ENCODE peak calls at places on chromosomes 5 and 9, in four cellular contexts. One of them, this sample, is unnamed.

GRCh38 chr5:72855821-72856220 is 39.4 kb downstream of the TNPO1 start:
- DNase-seq in K562: no peak
- DNase-seq in GM23248: peak; percentile 39
- DNase-seq in A549: no peak
- DNase-seq in this sample: no peak

GRCh38 chr5:163248333-163248732 is 189.1 kb upstream of the CCNG1 start:
- DNase-seq in K562: no peak
- DNase-seq in A549: no peak
- DNase-seq in GM23248: no peak
- DNase-seq in this sample: no peak

GRCh38 chr5:75617746-75618352 is 6.6 kb downstream of the ANKDD1B start:
- DNase-seq in GM23248: no peak
- DNase-seq in K562: no peak
- DNase-seq in A549: no peak
- DNase-seq in this sample: no peak

GRCh38 chr5:122151640-122152039 is 22.3 kb downstream of the ZNF474 start:
- DNase-seq in GM23248: peak; percentile 92
- DNase-seq in K562: no peak
- DNase-seq in A549: no peak
- DNase-seq in this sample: no peak

GRCh38 chr5:127561254-127561653 is 43.8 kb downstream of the PRRC1 start:
- DNase-seq in A549: no peak
- DNase-seq in K562: no peak
- DNase-seq in GM23248: peak; percentile 75
- DNase-seq in this sample: no peak

GRCh38 chr9:136021891-136022681 is 60.9 kb upstream of the UBAC1 start:
- DNase-seq in GM23248: no peak
- DNase-seq in A549: no peak
- DNase-seq in K562: no peak
- DNase-seq in this sample: peak; percentile 12

GRCh38 chr9:36959681-36960574 is 74.1 kb downstream of the PAX5 start:
- DNase-seq in A549: no peak
- DNase-seq in K562: no peak
- DNase-seq in GM23248: no peak
- DNase-seq in this sample: no peak

GRCh38 chr9:127539982-127540663 is 72.0 kb upstream of the STXBP1 start:
- DNase-seq in K562: no peak
- DNase-seq in A549: no peak
- DNase-seq in GM23248: no peak
- DNase-seq in this sample: no peak

GRCh38 chr5:141186897-141187512 is at the start of gene PCDHB9:
- DNase-seq in K562: peak; percentile 13
- DNase-seq in GM23248: peak; percentile 77
- DNase-seq in A549: no peak
- DNase-seq in this sample: no peak

GRCh38 chr9:133994359-133995011 is 2.4 kb upstream of the VAV2 start:
- DNase-seq in A549: peak; percentile 86
- DNase-seq in GM23248: peak; percentile 80
- DNase-seq in K562: peak; percentile 84
- DNase-seq in this sample: peak; percentile 69

GRCh38 chr5:158519433-158520025 is 580.2 kb downstream of the EBF1 start:
- DNase-seq in GM23248: no peak
- DNase-seq in K562: no peak
- DNase-seq in A549: no peak
- DNase-seq in this sample: no peak

GRCh38 chr5:112006721-112007120 is 249.7 kb upstream of the NREP start:
- DNase-seq in K562: no peak
- DNase-seq in GM23248: peak; percentile 61
- DNase-seq in A549: no peak
- DNase-seq in this sample: no peak

GRCh38 chr9:34025062-34025461 is 23.6 kb downstream of the UBAP2 start:
- DNase-seq in K562: no peak
- DNase-seq in A549: no peak
- DNase-seq in GM23248: peak; percentile 7
- DNase-seq in this sample: no peak

GRCh38 chr9:108671156-108671555 is 184.6 kb downstream of the ACTL7B start:
- DNase-seq in GM23248: peak; percentile 65
- DNase-seq in A549: peak; percentile 37
- DNase-seq in K562: peak; percentile 23
- DNase-seq in this sample: no peak

GRCh38 chr5:63961125-63961597 is 1.1 kb downstream of the HTR1A start:
- DNase-seq in GM23248: no peak
- DNase-seq in A549: no peak
- DNase-seq in K562: no peak
- DNase-seq in this sample: no peak

GRCh38 chr5:174327317-174327864 is 281.9 kb downstream of the NSG2 start:
- DNase-seq in K562: peak; percentile 82
- DNase-seq in GM23248: peak; percentile 80
- DNase-seq in A549: peak; percentile 83
- DNase-seq in this sample: no peak

GRCh38 chr5:5481206-5481605 is 58.7 kb downstream of the ICE1 start:
- DNase-seq in A549: no peak
- DNase-seq in K562: no peak
- DNase-seq in GM23248: no peak
- DNase-seq in this sample: no peak

GRCh38 chr9:132032584-132032945 is 47.1 kb downstream of the MED27 start:
- DNase-seq in GM23248: no peak
- DNase-seq in K562: no peak
- DNase-seq in A549: no peak
- DNase-seq in this sample: no peak

GRCh38 chr5:139138790-139139189 is 59.4 kb downstream of the SIL1 start:
- DNase-seq in K562: no peak
- DNase-seq in A549: no peak
- DNase-seq in GM23248: peak; percentile 67
- DNase-seq in this sample: no peak

GRCh38 chr5:11483630-11484029 is 420.6 kb downstream of the CTNND2 start:
- DNase-seq in GM23248: peak; percentile 4
- DNase-seq in K562: no peak
- DNase-seq in A549: no peak
- DNase-seq in this sample: no peak

GRCh38 chr5:167012281-167013034 is 1279.0 kb upstream of the WWC1 start:
- DNase-seq in A549: no peak
- DNase-seq in K562: no peak
- DNase-seq in GM23248: no peak
- DNase-seq in this sample: no peak

GRCh38 chr9:11192993-11193392 is 580.2 kb upstream of the PTPRD start:
- DNase-seq in K562: no peak
- DNase-seq in GM23248: no peak
- DNase-seq in A549: no peak
- DNase-seq in this sample: no peak

GRCh38 chr9:7186175-7186574 is 428.4 kb downstream of the KDM4C start:
- DNase-seq in GM23248: peak; percentile 18
- DNase-seq in K562: peak; percentile 23
- DNase-seq in A549: no peak
- DNase-seq in this sample: no peak

GRCh38 chr5:72394688-72395087 is 74.5 kb downstream of the PTCD2 start:
- DNase-seq in A549: no peak
- DNase-seq in K562: no peak
- DNase-seq in GM23248: peak; percentile 21
- DNase-seq in this sample: no peak

DNA sequence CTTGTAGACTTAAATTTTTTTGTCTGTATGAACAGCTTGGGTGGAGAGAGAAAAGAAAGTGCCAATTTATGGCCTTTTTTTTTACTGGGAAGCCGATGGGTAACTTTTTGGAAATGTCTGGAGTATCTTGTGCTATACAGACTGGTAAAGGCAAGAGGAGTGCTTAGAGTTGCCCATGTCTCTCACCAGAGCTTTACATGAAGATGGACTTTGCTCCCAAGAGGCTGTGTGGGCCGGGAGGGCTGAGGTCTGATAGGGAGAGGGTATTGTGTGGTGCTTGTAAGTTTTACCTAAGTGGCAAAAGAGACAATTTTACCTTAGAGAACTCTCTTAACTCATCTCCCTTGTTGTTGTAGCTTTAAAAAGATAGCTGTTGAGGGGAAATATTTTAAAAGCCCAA is 203.2 kb downstream of the SEMA6A start:
- DNase-seq in GM23248: no peak
- DNase-seq in A549: no peak
- DNase-seq in K562: no peak
- DNase-seq in this sample: no peak
- H3K27ac ChIP-seq in GM23248: no peak overlapping the region
- H3K27ac ChIP-seq in A549: no peak overlapping the region
- H3K27ac ChIP-seq in K562: no peak overlapping the region
- H3K27ac ChIP-seq in this sample: peak overlapping the region; percentile 56

GRCh38 chr9:84556556-84556955 is 113.0 kb upstream of the NTRK2 start:
- DNase-seq in GM23248: no peak
- DNase-seq in K562: no peak
- DNase-seq in A549: no peak
- DNase-seq in this sample: no peak

GRCh38 chr9:84557751-84558150 is 111.8 kb upstream of the NTRK2 start:
- DNase-seq in GM23248: no peak
- DNase-seq in K562: no peak
- DNase-seq in A549: no peak
- DNase-seq in this sample: no peak

DNA sequence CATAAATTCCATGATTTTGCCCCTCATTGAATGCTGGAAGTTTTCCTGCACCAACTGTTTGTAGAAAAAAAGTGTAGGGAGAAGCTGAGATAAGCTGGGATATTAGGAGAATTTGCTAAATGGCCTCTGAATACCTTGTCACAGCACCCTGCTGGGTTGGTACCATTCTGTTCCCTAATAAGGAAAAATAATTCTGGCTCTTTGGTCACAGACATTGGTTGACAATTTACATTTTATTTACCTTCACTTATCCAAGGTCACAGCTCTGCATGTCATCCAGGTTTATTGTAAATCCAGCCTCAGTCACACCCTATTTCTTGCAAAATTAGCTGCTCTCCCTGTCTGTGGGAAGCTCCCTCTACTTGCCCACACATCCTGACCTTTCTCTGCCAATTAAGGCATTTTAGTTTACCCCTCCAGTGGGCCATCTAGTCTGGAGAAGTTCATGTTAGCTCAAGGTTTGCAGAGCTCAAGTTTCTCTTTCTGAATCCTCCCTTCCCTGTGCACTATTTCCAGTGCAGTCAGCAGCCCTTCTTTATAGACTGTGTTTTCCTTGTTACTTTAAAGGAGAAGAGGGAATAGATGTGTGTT is 115.4 kb upstream of the NTRK2 start:
- DNase-seq in K562: no peak
- DNase-seq in GM23248: no peak
- DNase-seq in A549: no peak
- DNase-seq in this sample: no peak
- H3K27ac ChIP-seq in K562: no peak overlapping the region
- H3K27ac ChIP-seq in GM23248: no peak overlapping the region
- H3K27ac ChIP-seq in A549: no peak overlapping the region
- H3K27ac ChIP-seq in this sample: no peak overlapping the region

DNA sequence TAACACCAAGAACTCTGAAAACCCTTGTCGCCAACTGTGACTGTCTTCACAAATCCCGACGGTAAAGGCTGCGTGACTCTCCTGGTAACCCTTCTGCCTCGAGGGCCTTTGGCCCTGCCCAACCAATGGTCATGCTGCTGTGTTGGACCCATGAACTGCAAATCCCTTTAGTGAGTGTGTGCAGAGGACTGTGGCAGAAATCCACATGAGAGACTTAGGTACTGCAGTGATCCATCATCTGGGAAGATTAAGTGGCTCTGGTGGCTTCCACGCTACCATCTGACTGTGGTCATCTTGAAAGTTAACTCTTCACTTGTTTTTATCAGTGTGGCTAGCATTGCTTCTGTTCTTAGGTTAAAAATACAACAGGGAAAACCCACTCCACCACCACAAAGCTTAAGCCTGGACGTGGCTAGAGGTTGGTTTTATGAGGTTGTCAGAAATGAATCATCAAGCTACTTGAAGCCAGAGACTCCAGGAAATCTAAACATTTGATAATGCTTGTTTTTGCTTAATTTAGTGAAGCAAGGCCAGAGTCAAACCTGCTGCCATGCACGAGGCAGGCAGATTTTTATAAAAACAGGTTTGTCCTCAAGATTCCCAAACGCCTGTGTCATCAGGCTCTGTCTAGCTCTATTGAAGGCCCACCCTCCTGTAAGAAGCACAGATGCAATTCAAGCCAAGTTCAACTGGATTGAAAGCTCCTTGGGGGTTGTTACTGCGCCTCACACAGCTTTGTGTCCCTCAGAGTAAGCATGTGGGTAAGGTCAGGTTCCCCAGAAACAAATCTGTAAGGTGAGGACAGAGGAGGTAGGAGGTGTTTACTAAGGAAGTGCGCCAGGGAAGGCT is 52.7 kb upstream of the ERCC6L2 start:
- DNase-seq in GM23248: peak; percentile 72
- DNase-seq in K562: no peak
- DNase-seq in A549: no peak
- DNase-seq in this sample: no peak
- H3K27ac ChIP-seq in GM23248: no peak overlapping the region
- H3K27ac ChIP-seq in K562: no peak overlapping the region
- H3K27ac ChIP-seq in A549: peak overlapping the region; percentile 21
- H3K27ac ChIP-seq in this sample: no peak overlapping the region

GRCh38 chr9:18618862-18619261 is 144.9 kb downstream of the ADAMTSL1 start:
- DNase-seq in GM23248: no peak
- DNase-seq in K562: no peak
- DNase-seq in A549: no peak
- DNase-seq in this sample: no peak
- H3K27ac ChIP-seq in GM23248: no peak overlapping the region
- H3K27ac ChIP-seq in K562: no peak overlapping the region
- H3K27ac ChIP-seq in A549: no peak overlapping the region
- H3K27ac ChIP-seq in this sample: no peak overlapping the region

DNA sequence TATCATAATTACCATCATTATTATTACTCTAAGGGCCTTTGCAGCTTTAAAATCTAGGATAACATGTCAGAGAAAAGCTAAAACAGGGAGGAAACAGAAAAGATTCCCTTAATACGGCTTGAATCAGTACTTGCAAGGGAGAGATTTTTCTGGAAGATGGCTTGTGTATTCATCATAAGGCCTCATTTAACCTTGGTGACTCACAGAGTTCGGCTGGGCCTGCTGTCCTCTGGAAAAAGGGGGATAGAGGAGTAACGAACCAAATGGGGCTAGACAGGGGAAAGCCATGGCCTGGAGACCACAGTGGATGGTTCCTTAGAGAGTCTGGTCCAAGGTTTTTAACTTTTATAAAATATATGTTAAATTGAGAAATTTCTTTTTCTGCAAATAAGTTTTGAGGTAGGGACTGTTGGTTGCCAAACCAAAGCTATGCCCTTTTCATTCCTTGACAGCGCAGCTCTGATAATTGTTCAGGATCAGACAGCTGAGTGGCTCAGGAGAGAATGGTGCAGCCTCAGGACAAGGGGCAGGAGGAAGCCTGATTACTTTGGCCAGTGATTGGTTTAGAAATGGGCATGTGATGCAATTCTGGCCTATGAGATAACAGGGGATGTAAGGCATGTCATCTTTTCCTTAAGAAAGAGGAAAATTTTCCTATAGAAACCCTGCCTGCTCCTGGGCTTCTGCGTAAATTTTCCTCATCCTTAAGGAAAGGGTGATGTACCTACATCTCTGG is 25.6 kb upstream of the GSN start:
- DNase-seq in K562: no peak
- DNase-seq in GM23248: peak; percentile 90
- DNase-seq in A549: no peak
- DNase-seq in this sample: no peak
- H3K27ac ChIP-seq in K562: no peak overlapping the region
- H3K27ac ChIP-seq in GM23248: peak overlapping the region; percentile 86
- H3K27ac ChIP-seq in A549: no peak overlapping the region
- H3K27ac ChIP-seq in this sample: peak overlapping the region; percentile 55

GRCh38 chr9:88979791-88980190 is 11.5 kb upstream of the S1PR3 start:
- DNase-seq in A549: no peak
- DNase-seq in GM23248: no peak
- DNase-seq in K562: no peak
- DNase-seq in this sample: no peak
- H3K27ac ChIP-seq in A549: no peak overlapping the region
- H3K27ac ChIP-seq in GM23248: no peak overlapping the region
- H3K27ac ChIP-seq in K562: no peak overlapping the region
- H3K27ac ChIP-seq in this sample: no peak overlapping the region

This sample was measured in uterus.